ENCODE peak calls at places on chromosomes 7 and 10, in eight cellular contexts. C is GM23248; O is NCI-H1436 treated with DMSO at 0.1 percent for 48 hours; U is stimulated activated CD8-positive, alpha-beta memory T cell treated with anti-CD3 and anti-CD28 coated beads, Interleukin-2, amount 100 ng/mL, for 1 hour; P is AG08395; F is NCI-H2081; D is stimulated activated CD4-positive, alpha-beta T cell treated with anti-CD3 and anti-CD28 coated beads, TNF-alpha, amount 100 ng/mL, for 24 hours; W is HEK293T. S is an unnamed sample.

GRCh38 chr7:155349601-155350331 is 52.1 kb downstream of the INSIG1 start:
- DNase-seq in C (peak; percentile 14), F (no peak), O (no peak), D (no peak), W (no peak), U (no peak), P (no peak), S (no peak)

GRCh38 chr7:130009848-130010688 is 41.1 kb downstream of the ZC3HC1 start:
- DNase-seq in O (no peak), W (no peak), D (peak; percentile 19), U (no peak), F (no peak), P (peak; percentile 88), C (peak; percentile 97), S (no peak)

GRCh38 chr7:25186436-25186835 is 41.9 kb downstream of the NPVF start:
- DNase-seq in W (no peak), F (no peak), U (no peak), P (no peak), O (no peak), C (no peak), D (no peak), S (no peak)

GRCh38 chr7:135599471-135599870 is 41.8 kb downstream of the NUP205 start:
- DNase-seq in W (no peak), F (no peak), D (no peak), P (no peak), U (no peak), O (no peak), C (no peak), S (no peak)

GRCh38 chr10:74766501-74766900 is 59.9 kb upstream of the KAT6B start:
- DNase-seq in U (no peak), P (no peak), F (no peak), C (peak; percentile 24), O (no peak), D (no peak), W (no peak), S (no peak)

GRCh38 chr7:27159278-27160146 is 3.0 kb upstream of the HOXA7 start:
- DNase-seq in F (no peak), W (no peak), P (no peak), D (no peak), O (no peak), U (no peak), C (no peak), S (no peak)

GRCh38 chr7:108094375-108094774 is 35.8 kb downstream of the LAMB4 start:
- DNase-seq in W (no peak), F (no peak), C (peak; percentile 84), O (no peak), U (no peak), P (peak; percentile 58), D (no peak), S (no peak)

GRCh38 chr7:48347426-48347825 is 176.2 kb downstream of the ABCA13 start:
- DNase-seq in D (no peak), W (no peak), C (no peak), F (no peak), U (no peak), P (no peak), O (no peak), S (no peak)

GRCh38 chr7:773622-773915 is 46.5 kb upstream of the PRKAR1B start:
- DNase-seq in D (no peak), F (no peak), W (no peak), U (no peak), C (no peak), O (no peak), P (no peak), S (no peak)

GRCh38 chr7:43764807-43765491 is 6.5 kb downstream of the BLVRA start:
- DNase-seq in D (no peak), F (no peak), W (no peak), C (peak; percentile 59), O (no peak), P (peak; percentile 44), U (no peak), S (no peak)

GRCh38 chr7:130758429-130759056 is 24.5 kb upstream of the KLF14 start:
- DNase-seq in W (peak; percentile 18), U (no peak), O (peak; percentile 32), P (peak; percentile 59), F (peak; percentile 64), C (peak; percentile 71), D (no peak), S (peak; percentile 48)

GRCh38 chr10:119454231-119454804 is 88.2 kb downstream of the RGS10 start:
- DNase-seq in U (no peak), D (no peak), O (no peak), F (no peak), P (no peak), C (no peak), W (no peak), S (no peak)

GRCh38 chr7:10128748-10129147 is 844.9 kb upstream of the PHF14 start:
- DNase-seq in C (no peak), U (no peak), F (no peak), D (no peak), W (no peak), P (no peak), O (no peak), S (no peak)

GRCh38 chr10:119451305-119451896 is 91.1 kb downstream of the RGS10 start:
- DNase-seq in C (no peak), W (no peak), O (no peak), U (no peak), D (no peak), F (no peak), P (no peak), S (no peak)

S was measured in GM13977.